ENCODE peak calls at places on chromosomes 7 and 10, in six cellular contexts. K, A, X, Y, R and U are unnamed samples.

GRCh38 chr10:25061711-25062455 is 45.5 kb downstream of the THNSL1 start:
- DNase-seq in K (peak), A (no peak), X (no peak), Y (no peak), R (no peak), U (no peak)

GRCh38 chr7:44325811-44326241 is 432 bp upstream of the CAMK2B start:
- DNase-seq in K (no peak), A (no peak), X (no peak), Y (peak), R (peak), U (no peak)

GRCh38 chr7:86953653-86954336 is 105.7 kb downstream of the ELAPOR2 start:
- DNase-seq in K (no peak), A (no peak), X (no peak), Y (no peak), R (no peak), U (no peak)

GRCh38 chr10:43114743-43115611 is 23.3 kb upstream of the CSGALNACT2 start:
- DNase-seq in K (no peak), A (no peak), X (no peak), Y (no peak), R (no peak), U (no peak)

GRCh38 chr10:132458595-132459251 is 61.7 kb downstream of the PWWP2B start:
- DNase-seq in K (no peak), A (peak), X (no peak), Y (peak), R (no peak), U (no peak)

GRCh38 chr10:33143160-33143728 is 185.2 kb upstream of the ITGB1 start:
- DNase-seq in K (peak), A (no peak), X (peak), Y (no peak), R (no peak), U (no peak)

GRCh38 chr7:80791509-80791929 is 127.3 kb downstream of the SEMA3C start:
- DNase-seq in K (no peak), A (no peak), X (no peak), Y (no peak), R (no peak), U (no peak)

GRCh38 chr7:73809454-73810090 is 21.2 kb upstream of the CLDN4 start:
- DNase-seq in K (no peak), A (no peak), X (no peak), Y (peak), R (no peak), U (no peak)

GRCh38 chr10:95290801-95291633 is at the start of gene PDLIM1:
- DNase-seq in K (peak), A (peak), X (no peak), Y (peak), R (peak), U (peak)

DNA sequence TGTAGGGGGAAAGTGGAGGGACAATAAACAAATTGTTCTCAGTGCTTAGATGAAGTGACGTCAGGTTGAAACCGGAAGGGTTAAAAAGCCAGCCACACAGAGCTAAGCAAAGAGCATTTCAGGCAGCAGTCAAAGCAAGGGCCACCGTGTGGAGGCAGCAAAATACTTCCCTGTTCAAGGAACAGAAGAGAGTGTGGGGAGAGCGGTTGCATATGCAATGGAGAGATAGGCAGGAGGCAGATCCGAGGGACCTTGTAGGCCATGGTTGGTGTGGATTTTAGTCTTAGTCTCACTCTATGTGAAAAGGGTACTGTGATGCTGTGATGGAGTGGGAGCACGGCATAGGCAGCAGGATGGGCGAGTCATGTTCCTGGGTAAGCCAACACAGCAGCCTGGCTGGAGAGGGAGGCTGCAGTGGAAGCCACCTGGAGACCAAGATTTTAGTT is 3.8 kb upstream of the STN1 start:
- DNase-seq in K (peak), A (no peak), X (peak), Y (peak), R (no peak), U (no peak)
- TF ChIP-seq CTCF in K (no peak), A (no peak), X (peak), Y (peak), R (no peak), U (no peak)

DNA sequence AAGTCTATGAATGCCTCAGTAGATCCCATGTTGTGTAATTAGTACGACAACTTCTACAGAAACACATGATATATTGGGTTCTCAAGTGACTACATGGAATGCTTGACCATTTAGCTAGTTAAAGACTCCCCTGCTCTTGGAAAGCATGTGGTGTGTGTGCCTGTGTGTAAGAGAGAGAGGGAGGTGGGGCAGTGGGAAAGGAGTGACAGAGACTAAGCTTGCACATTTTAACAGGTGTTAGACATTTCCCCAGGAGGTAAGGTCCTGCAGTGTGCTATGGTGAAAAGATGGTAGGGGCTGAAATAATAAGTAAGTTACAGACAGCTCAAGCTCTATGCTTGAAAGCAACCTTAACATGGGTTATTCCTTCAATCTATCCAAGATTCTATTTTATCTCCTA is 241.7 kb upstream of the GHITM start:
- DNase-seq in K (no peak), A (no peak), X (no peak), Y (no peak), R (no peak), U (no peak)
- TF ChIP-seq CTCF in K (no peak), A (no peak), X (no peak), Y (no peak), R (no peak), U (no peak)

GRCh38 chr7:130032698-130033097 is 18.5 kb downstream of the ZC3HC1 start:
- DNase-seq in K (no peak), A (no peak), X (no peak), Y (no peak), R (no peak), U (no peak)

GRCh38 chr7:130040576-130040975 is 10.6 kb downstream of the ZC3HC1 start:
- DNase-seq in K (no peak), A (no peak), X (no peak), Y (no peak), R (no peak), U (no peak)

DNA sequence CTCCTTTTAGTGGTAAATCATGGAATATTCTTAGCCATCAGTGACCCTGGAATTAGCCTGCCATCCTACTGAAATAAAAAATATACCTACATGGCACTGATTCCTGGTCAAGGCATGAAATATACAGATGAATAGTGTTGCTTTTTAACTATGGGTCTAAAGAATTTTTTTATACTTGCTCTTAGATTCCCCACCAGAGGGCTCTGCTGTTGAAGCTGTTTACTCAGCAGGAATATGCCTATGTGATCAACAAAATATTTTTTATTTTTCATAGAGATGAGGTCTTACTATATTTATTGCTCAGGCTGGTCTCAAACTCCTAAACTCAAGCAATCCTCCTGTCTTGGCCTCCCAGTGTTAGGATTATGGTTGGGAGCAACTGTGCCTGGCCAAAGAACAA is 13.5 kb downstream of the ZC3HC1 start:
- DNase-seq in K (peak), A (no peak), X (no peak), Y (no peak), R (no peak), U (no peak)
- TF ChIP-seq CTCF in K (peak), A (no peak), X (peak), Y (peak), R (no peak), U (peak)

DNA sequence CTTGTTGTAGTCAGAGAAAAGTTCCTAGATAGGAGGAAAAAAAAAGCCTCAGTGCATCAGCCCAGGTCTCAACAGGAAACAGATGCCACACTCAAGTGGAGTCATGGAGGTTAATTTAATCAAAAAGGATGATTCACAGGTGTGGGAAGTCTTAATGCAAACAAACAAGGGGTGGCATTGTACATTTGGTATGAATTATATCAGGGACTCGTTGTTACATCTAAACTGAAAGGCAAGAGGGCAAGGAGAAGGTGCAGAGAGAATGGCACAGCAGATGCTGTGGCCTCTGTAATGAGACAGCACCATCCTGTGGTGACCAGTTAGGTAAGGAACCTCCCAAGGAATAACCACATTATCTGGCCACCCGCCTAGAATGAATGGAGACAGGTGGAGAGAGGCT is 133.7 kb downstream of the PTPRZ1 start:
- DNase-seq in K (no peak), A (no peak), X (no peak), Y (no peak), R (no peak), U (no peak)
- TF ChIP-seq CTCF in K (no peak), A (no peak), X (no peak), Y (peak), R (no peak), U (no peak)

DNA sequence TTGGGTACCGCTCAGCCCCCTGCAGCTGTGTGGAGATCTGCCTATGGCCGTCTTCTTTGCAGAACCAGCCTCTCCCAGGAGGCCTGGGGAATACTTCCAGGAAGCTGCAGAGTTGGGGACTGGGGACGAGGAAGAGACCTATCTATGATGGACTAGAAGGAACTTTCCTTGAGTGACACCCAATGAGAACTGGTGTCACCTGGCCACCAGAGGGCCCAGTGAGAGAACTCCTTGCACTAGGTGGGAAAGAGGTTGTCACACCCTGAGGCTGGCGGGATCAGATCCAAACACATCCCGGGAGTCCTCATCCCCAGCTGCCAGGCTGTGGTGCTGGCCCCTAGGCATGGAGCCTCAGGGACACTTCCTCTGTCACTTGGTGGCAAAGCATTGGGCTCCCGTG is 4.9 kb upstream of the GRID2IP start:
- DNase-seq in K (no peak), A (no peak), X (no peak), Y (peak), R (no peak), U (no peak)
- TF ChIP-seq CTCF in K (no peak), A (no peak), X (peak), Y (peak), R (no peak), U (no peak)

DNA sequence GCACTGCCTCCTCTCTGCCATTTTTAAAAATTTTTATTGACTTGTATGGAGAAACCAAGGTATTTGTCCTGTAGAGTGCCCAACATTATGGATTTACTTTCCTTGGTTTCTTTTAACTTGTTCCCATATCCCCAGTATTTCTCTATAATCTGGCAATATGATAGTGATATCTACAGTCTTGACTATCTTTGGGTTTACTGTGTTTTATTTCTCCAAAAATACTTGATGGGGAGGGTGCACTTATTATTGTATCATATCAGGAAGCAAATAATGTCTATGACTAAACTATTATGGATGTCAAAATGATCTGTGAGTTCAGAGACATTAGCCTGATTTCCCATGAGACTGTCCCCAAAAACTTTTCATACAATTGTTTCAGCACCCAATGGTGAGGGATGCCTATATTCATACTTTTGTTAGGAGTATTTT is 6.6 kb downstream of the TFPI2 start:
- DNase-seq in K (no peak), A (no peak), X (peak), Y (no peak), R (no peak), U (no peak)
- TF ChIP-seq CTCF in K (no peak), A (no peak), X (no peak), Y (no peak), R (no peak), U (no peak)

DNA sequence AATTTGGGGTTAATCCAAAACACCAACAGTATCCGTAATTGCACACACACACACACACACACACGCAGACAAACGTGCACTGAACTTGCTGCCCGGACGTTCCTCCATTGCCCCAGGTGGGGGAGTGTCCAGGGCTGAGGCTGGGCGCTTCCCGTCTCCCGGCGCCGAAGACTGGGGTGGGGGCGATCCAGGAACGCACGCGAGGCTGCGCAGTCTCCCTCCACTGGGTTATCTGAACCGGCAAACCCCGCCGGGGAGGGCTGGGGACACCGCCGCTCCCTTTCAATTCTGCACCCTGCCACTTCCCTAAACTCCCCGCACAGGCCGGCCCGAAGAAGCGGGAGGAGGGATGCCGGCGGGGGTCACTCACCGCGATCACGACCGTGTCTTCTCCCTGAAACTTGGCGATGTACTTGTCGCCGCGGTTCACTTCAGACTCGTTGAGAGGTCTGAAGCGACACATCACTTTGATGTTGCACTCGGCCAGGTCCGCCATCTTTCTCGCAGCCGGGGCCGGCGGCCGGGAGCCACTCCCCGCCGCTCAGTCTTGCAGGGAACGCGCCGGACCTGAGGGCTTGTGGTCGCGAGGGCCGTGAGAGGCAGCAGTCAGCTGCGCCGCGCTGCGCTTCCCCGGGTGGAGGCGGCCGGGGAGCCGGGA is 618 bp downstream of the KIF5B start:
- DNase-seq in K (peak), A (peak), X (peak), Y (peak), R (peak), U (peak)
- TF ChIP-seq CTCF in K (no peak), A (no peak), X (peak), Y (no peak), R (no peak), U (peak)

GRCh38 chr10:81116990-81117389 is 579.3 kb downstream of the SH2D4B start:
- DNase-seq in K (no peak), A (no peak), X (no peak), Y (no peak), R (no peak), U (no peak)
- TF ChIP-seq CTCF in K (no peak), A (no peak), X (no peak), Y (peak), R (no peak), U (no peak)